ENCODE peak calls at places on chromosomes 7 and 10, in ten cellular contexts. One of them, this sample, is unnamed.

GRCh38 chr7:46682841-46683624 is 762.0 kb upstream of the IGFBP3 start:
- DNase-seq in AG04449: no peak
- DNase-seq in uterus: no peak
- DNase-seq in germinal center: no peak
- DNase-seq in effector CD4-positive, alpha-beta T cell: no peak
- DNase-seq in Caco-2: no peak
- DNase-seq in activated effector memory CD4-positive, alpha-beta T cell treated with Interleukin-2 at 50 U/mL for 16 hours: no peak
- DNase-seq in bronchial epithelial cell: peak; percentile 46
- DNase-seq in fibroblast of the conjunctiva: no peak
- DNase-seq in MCF 10A: peak; percentile 63
- DNase-seq in this sample: no peak

GRCh38 chr10:86960003-86960862 is 1.8 kb downstream of the SNCG start:
- DNase-seq in AG04449: no peak
- DNase-seq in uterus: peak; percentile 54
- DNase-seq in germinal center: peak; percentile 56
- DNase-seq in effector CD4-positive, alpha-beta T cell: no peak
- DNase-seq in Caco-2: peak; percentile 47
- DNase-seq in activated effector memory CD4-positive, alpha-beta T cell treated with Interleukin-2 at 50 U/mL for 16 hours: no peak
- DNase-seq in bronchial epithelial cell: peak; percentile 61
- DNase-seq in fibroblast of the conjunctiva: peak; percentile 68
- DNase-seq in MCF 10A: peak; percentile 80
- DNase-seq in this sample: peak; percentile 88

GRCh38 chr10:113665806-113666354 is 2.0 kb upstream of the NRAP start:
- DNase-seq in AG04449: peak; percentile 70
- DNase-seq in uterus: no peak
- DNase-seq in germinal center: no peak
- DNase-seq in effector CD4-positive, alpha-beta T cell: no peak
- DNase-seq in Caco-2: peak; percentile 41
- DNase-seq in activated effector memory CD4-positive, alpha-beta T cell treated with Interleukin-2 at 50 U/mL for 16 hours: no peak
- DNase-seq in bronchial epithelial cell: peak; percentile 76
- DNase-seq in fibroblast of the conjunctiva: peak; percentile 37
- DNase-seq in MCF 10A: peak; percentile 57
- DNase-seq in this sample: peak; percentile 29

GRCh38 chr10:22338260-22338894 is 6.9 kb upstream of the SPAG6 start:
- DNase-seq in AG04449: no peak
- DNase-seq in uterus: no peak
- DNase-seq in germinal center: no peak
- DNase-seq in effector CD4-positive, alpha-beta T cell: no peak
- DNase-seq in Caco-2: no peak
- DNase-seq in activated effector memory CD4-positive, alpha-beta T cell treated with Interleukin-2 at 50 U/mL for 16 hours: no peak
- DNase-seq in bronchial epithelial cell: no peak
- DNase-seq in fibroblast of the conjunctiva: no peak
- DNase-seq in MCF 10A: no peak
- DNase-seq in this sample: no peak

GRCh38 chr7:27167916-27168264 is 2.6 kb upstream of the HOXA9 start:
- DNase-seq in AG04449: no peak
- DNase-seq in uterus: peak; percentile 13
- DNase-seq in germinal center: no peak
- DNase-seq in effector CD4-positive, alpha-beta T cell: no peak
- DNase-seq in Caco-2: no peak
- DNase-seq in activated effector memory CD4-positive, alpha-beta T cell treated with Interleukin-2 at 50 U/mL for 16 hours: no peak
- DNase-seq in bronchial epithelial cell: no peak
- DNase-seq in fibroblast of the conjunctiva: no peak
- DNase-seq in MCF 10A: no peak
- DNase-seq in this sample: no peak

GRCh38 chr7:24035653-24036414 is 248.2 kb upstream of the NPY start:
- DNase-seq in AG04449: no peak
- DNase-seq in uterus: no peak
- DNase-seq in germinal center: no peak
- DNase-seq in effector CD4-positive, alpha-beta T cell: no peak
- DNase-seq in Caco-2: no peak
- DNase-seq in activated effector memory CD4-positive, alpha-beta T cell treated with Interleukin-2 at 50 U/mL for 16 hours: no peak
- DNase-seq in bronchial epithelial cell: no peak
- DNase-seq in fibroblast of the conjunctiva: no peak
- DNase-seq in MCF 10A: no peak
- DNase-seq in this sample: no peak

GRCh38 chr10:119818889-119819270 is 53.8 kb downstream of the MCMBP start:
- DNase-seq in AG04449: no peak
- DNase-seq in uterus: no peak
- DNase-seq in germinal center: no peak
- DNase-seq in effector CD4-positive, alpha-beta T cell: no peak
- DNase-seq in Caco-2: no peak
- DNase-seq in activated effector memory CD4-positive, alpha-beta T cell treated with Interleukin-2 at 50 U/mL for 16 hours: no peak
- DNase-seq in bronchial epithelial cell: no peak
- DNase-seq in fibroblast of the conjunctiva: no peak
- DNase-seq in MCF 10A: no peak
- DNase-seq in this sample: no peak

GRCh38 chr7:84939888-84940287 is 247.0 kb downstream of the SEMA3D start:
- DNase-seq in AG04449: no peak
- DNase-seq in uterus: no peak
- DNase-seq in germinal center: no peak
- DNase-seq in effector CD4-positive, alpha-beta T cell: no peak
- DNase-seq in Caco-2: no peak
- DNase-seq in activated effector memory CD4-positive, alpha-beta T cell treated with Interleukin-2 at 50 U/mL for 16 hours: no peak
- DNase-seq in bronchial epithelial cell: no peak
- DNase-seq in fibroblast of the conjunctiva: no peak
- DNase-seq in MCF 10A: no peak
- DNase-seq in this sample: no peak

GRCh38 chr7:94374231-94374630 is 20.5 kb upstream of the COL1A2 start:
- DNase-seq in AG04449: no peak
- DNase-seq in uterus: peak; percentile 86
- DNase-seq in germinal center: no peak
- DNase-seq in effector CD4-positive, alpha-beta T cell: no peak
- DNase-seq in Caco-2: no peak
- DNase-seq in activated effector memory CD4-positive, alpha-beta T cell treated with Interleukin-2 at 50 U/mL for 16 hours: no peak
- DNase-seq in bronchial epithelial cell: peak; percentile 21
- DNase-seq in fibroblast of the conjunctiva: peak; percentile 93
- DNase-seq in MCF 10A: peak; percentile 68
- DNase-seq in this sample: no peak

GRCh38 chr7:130429019-130429418 is 11.8 kb downstream of the CEP41 start:
- DNase-seq in AG04449: no peak
- DNase-seq in uterus: no peak
- DNase-seq in germinal center: no peak
- DNase-seq in effector CD4-positive, alpha-beta T cell: no peak
- DNase-seq in Caco-2: no peak
- DNase-seq in activated effector memory CD4-positive, alpha-beta T cell treated with Interleukin-2 at 50 U/mL for 16 hours: no peak
- DNase-seq in bronchial epithelial cell: no peak
- DNase-seq in fibroblast of the conjunctiva: no peak
- DNase-seq in MCF 10A: no peak
- DNase-seq in this sample: no peak

GRCh38 chr10:120782336-120782735 is 68.8 kb upstream of the WDR11 start:
- DNase-seq in AG04449: no peak
- DNase-seq in uterus: no peak
- DNase-seq in germinal center: no peak
- DNase-seq in effector CD4-positive, alpha-beta T cell: no peak
- DNase-seq in Caco-2: no peak
- DNase-seq in activated effector memory CD4-positive, alpha-beta T cell treated with Interleukin-2 at 50 U/mL for 16 hours: no peak
- DNase-seq in bronchial epithelial cell: peak; percentile 3
- DNase-seq in fibroblast of the conjunctiva: no peak
- DNase-seq in MCF 10A: no peak
- DNase-seq in this sample: no peak

GRCh38 chr10:25113231-25114035 is 61.4 kb upstream of the GPR158 start:
- DNase-seq in AG04449: no peak
- DNase-seq in uterus: peak; percentile 46
- DNase-seq in germinal center: peak; percentile 20
- DNase-seq in effector CD4-positive, alpha-beta T cell: no peak
- DNase-seq in Caco-2: peak; percentile 90
- DNase-seq in activated effector memory CD4-positive, alpha-beta T cell treated with Interleukin-2 at 50 U/mL for 16 hours: no peak
- DNase-seq in bronchial epithelial cell: peak; percentile 57
- DNase-seq in fibroblast of the conjunctiva: peak; percentile 39
- DNase-seq in MCF 10A: peak; percentile 84
- DNase-seq in this sample: peak; percentile 84

GRCh38 chr10:4721994-4722753 is 103.8 kb upstream of the AKR1E2 start:
- DNase-seq in AG04449: peak; percentile 17
- DNase-seq in uterus: no peak
- DNase-seq in germinal center: no peak
- DNase-seq in effector CD4-positive, alpha-beta T cell: no peak
- DNase-seq in Caco-2: no peak
- DNase-seq in activated effector memory CD4-positive, alpha-beta T cell treated with Interleukin-2 at 50 U/mL for 16 hours: no peak
- DNase-seq in bronchial epithelial cell: peak; percentile 92
- DNase-seq in fibroblast of the conjunctiva: peak; percentile 94
- DNase-seq in MCF 10A: peak; percentile 22
- DNase-seq in this sample: no peak

GRCh38 chr7:39504963-39505362 is 61.2 kb upstream of the YAE1 start:
- DNase-seq in AG04449: peak; percentile 7
- DNase-seq in uterus: no peak
- DNase-seq in germinal center: no peak
- DNase-seq in effector CD4-positive, alpha-beta T cell: no peak
- DNase-seq in Caco-2: no peak
- DNase-seq in activated effector memory CD4-positive, alpha-beta T cell treated with Interleukin-2 at 50 U/mL for 16 hours: no peak
- DNase-seq in bronchial epithelial cell: peak; percentile 58
- DNase-seq in fibroblast of the conjunctiva: peak; percentile 51
- DNase-seq in MCF 10A: peak; percentile 79
- DNase-seq in this sample: no peak

GRCh38 chr7:129784783-129785456 is 167.8 kb downstream of the UBE2H start:
- DNase-seq in AG04449: no peak
- DNase-seq in uterus: no peak
- DNase-seq in germinal center: no peak
- DNase-seq in effector CD4-positive, alpha-beta T cell: no peak
- DNase-seq in Caco-2: no peak
- DNase-seq in activated effector memory CD4-positive, alpha-beta T cell treated with Interleukin-2 at 50 U/mL for 16 hours: no peak
- DNase-seq in bronchial epithelial cell: no peak
- DNase-seq in fibroblast of the conjunctiva: no peak
- DNase-seq in MCF 10A: no peak
- DNase-seq in this sample: peak; percentile 71

GRCh38 chr10:100737359-100738054 is 7.9 kb upstream of the PAX2 start:
- DNase-seq in AG04449: no peak
- DNase-seq in uterus: no peak
- DNase-seq in germinal center: no peak
- DNase-seq in effector CD4-positive, alpha-beta T cell: no peak
- DNase-seq in Caco-2: no peak
- DNase-seq in activated effector memory CD4-positive, alpha-beta T cell treated with Interleukin-2 at 50 U/mL for 16 hours: no peak
- DNase-seq in bronchial epithelial cell: no peak
- DNase-seq in fibroblast of the conjunctiva: no peak
- DNase-seq in MCF 10A: no peak
- DNase-seq in this sample: no peak

GRCh38 chr7:115449689-115450088 is 527.8 kb downstream of the MDFIC start:
- DNase-seq in AG04449: no peak
- DNase-seq in uterus: no peak
- DNase-seq in germinal center: no peak
- DNase-seq in effector CD4-positive, alpha-beta T cell: no peak
- DNase-seq in Caco-2: no peak
- DNase-seq in activated effector memory CD4-positive, alpha-beta T cell treated with Interleukin-2 at 50 U/mL for 16 hours: no peak
- DNase-seq in bronchial epithelial cell: no peak
- DNase-seq in fibroblast of the conjunctiva: no peak
- DNase-seq in MCF 10A: no peak
- DNase-seq in this sample: no peak

GRCh38 chr10:112461029-112461887 is 14.2 kb downstream of the VTI1A start:
- DNase-seq in AG04449: peak; percentile 46
- DNase-seq in uterus: no peak
- DNase-seq in germinal center: no peak
- DNase-seq in effector CD4-positive, alpha-beta T cell: no peak
- DNase-seq in Caco-2: peak; percentile 71
- DNase-seq in activated effector memory CD4-positive, alpha-beta T cell treated with Interleukin-2 at 50 U/mL for 16 hours: no peak
- DNase-seq in bronchial epithelial cell: peak; percentile 73
- DNase-seq in fibroblast of the conjunctiva: peak; percentile 57
- DNase-seq in MCF 10A: peak; percentile 63
- DNase-seq in this sample: no peak

GRCh38 chr7:148110097-148110868 is 480.3 kb upstream of the C7orf33 start:
- DNase-seq in AG04449: no peak
- DNase-seq in uterus: no peak
- DNase-seq in germinal center: no peak
- DNase-seq in effector CD4-positive, alpha-beta T cell: no peak
- DNase-seq in Caco-2: peak; percentile 61
- DNase-seq in activated effector memory CD4-positive, alpha-beta T cell treated with Interleukin-2 at 50 U/mL for 16 hours: no peak
- DNase-seq in bronchial epithelial cell: no peak
- DNase-seq in fibroblast of the conjunctiva: no peak
- DNase-seq in MCF 10A: peak; percentile 17
- DNase-seq in this sample: no peak

GRCh38 chr10:91287276-91287675 is 66.8 kb downstream of the PCGF5 start:
- DNase-seq in AG04449: no peak
- DNase-seq in uterus: no peak
- DNase-seq in germinal center: no peak
- DNase-seq in effector CD4-positive, alpha-beta T cell: no peak
- DNase-seq in Caco-2: no peak
- DNase-seq in activated effector memory CD4-positive, alpha-beta T cell treated with Interleukin-2 at 50 U/mL for 16 hours: no peak
- DNase-seq in bronchial epithelial cell: peak; percentile 18
- DNase-seq in fibroblast of the conjunctiva: no peak
- DNase-seq in MCF 10A: peak; percentile 18
- DNase-seq in this sample: no peak

GRCh38 chr10:104021246-104021645 is 54.3 kb downstream of the SLK start:
- DNase-seq in AG04449: no peak
- DNase-seq in uterus: no peak
- DNase-seq in germinal center: no peak
- DNase-seq in effector CD4-positive, alpha-beta T cell: no peak
- DNase-seq in Caco-2: no peak
- DNase-seq in activated effector memory CD4-positive, alpha-beta T cell treated with Interleukin-2 at 50 U/mL for 16 hours: no peak
- DNase-seq in bronchial epithelial cell: no peak
- DNase-seq in fibroblast of the conjunctiva: no peak
- DNase-seq in MCF 10A: no peak
- DNase-seq in this sample: no peak

GRCh38 chr10:17527530-17528146 is 73.2 kb upstream of the ST8SIA6 start:
- DNase-seq in AG04449: no peak
- DNase-seq in uterus: no peak
- DNase-seq in germinal center: no peak
- DNase-seq in effector CD4-positive, alpha-beta T cell: no peak
- DNase-seq in Caco-2: no peak
- DNase-seq in activated effector memory CD4-positive, alpha-beta T cell treated with Interleukin-2 at 50 U/mL for 16 hours: no peak
- DNase-seq in bronchial epithelial cell: peak; percentile 93
- DNase-seq in fibroblast of the conjunctiva: peak; percentile 82
- DNase-seq in MCF 10A: peak; percentile 86
- DNase-seq in this sample: no peak

GRCh38 chr7:150378115-150378852 is 846 bp upstream of the ZNF775 start:
- DNase-seq in AG04449: no peak
- DNase-seq in uterus: peak; percentile 56
- DNase-seq in germinal center: peak; percentile 49
- DNase-seq in effector CD4-positive, alpha-beta T cell: peak; percentile 34
- DNase-seq in Caco-2: peak; percentile 84
- DNase-seq in activated effector memory CD4-positive, alpha-beta T cell treated with Interleukin-2 at 50 U/mL for 16 hours: peak; percentile 11
- DNase-seq in bronchial epithelial cell: peak; percentile 50
- DNase-seq in fibroblast of the conjunctiva: no peak
- DNase-seq in MCF 10A: peak; percentile 74
- DNase-seq in this sample: peak; percentile 63

GRCh38 chr10:79264942-79265341 is 82.3 kb upstream of the PPIF start:
- DNase-seq in AG04449: no peak
- DNase-seq in uterus: no peak
- DNase-seq in germinal center: no peak
- DNase-seq in effector CD4-positive, alpha-beta T cell: no peak
- DNase-seq in Caco-2: peak; percentile 26
- DNase-seq in activated effector memory CD4-positive, alpha-beta T cell treated with Interleukin-2 at 50 U/mL for 16 hours: no peak
- DNase-seq in bronchial epithelial cell: peak; percentile 94
- DNase-seq in fibroblast of the conjunctiva: no peak
- DNase-seq in MCF 10A: peak; percentile 54
- DNase-seq in this sample: no peak

GRCh38 chr10:16915308-16915707 is 98.1 kb upstream of the RSU1 start:
- DNase-seq in AG04449: no peak
- DNase-seq in uterus: no peak
- DNase-seq in germinal center: no peak
- DNase-seq in effector CD4-positive, alpha-beta T cell: no peak
- DNase-seq in Caco-2: no peak
- DNase-seq in activated effector memory CD4-positive, alpha-beta T cell treated with Interleukin-2 at 50 U/mL for 16 hours: no peak
- DNase-seq in bronchial epithelial cell: no peak
- DNase-seq in fibroblast of the conjunctiva: no peak
- DNase-seq in MCF 10A: no peak
- DNase-seq in this sample: peak; percentile 49

GRCh38 chr7:157613575-157614322 is 276.9 kb downstream of the DNAJB6 start:
- DNase-seq in AG04449: no peak
- DNase-seq in uterus: no peak
- DNase-seq in germinal center: no peak
- DNase-seq in effector CD4-positive, alpha-beta T cell: no peak
- DNase-seq in Caco-2: peak; percentile 18
- DNase-seq in activated effector memory CD4-positive, alpha-beta T cell treated with Interleukin-2 at 50 U/mL for 16 hours: no peak
- DNase-seq in bronchial epithelial cell: no peak
- DNase-seq in fibroblast of the conjunctiva: no peak
- DNase-seq in MCF 10A: no peak
- DNase-seq in this sample: no peak

GRCh38 chr7:125648543-125648942 is 718.9 kb upstream of the POT1 start:
- DNase-seq in AG04449: no peak
- DNase-seq in uterus: no peak
- DNase-seq in germinal center: no peak
- DNase-seq in effector CD4-positive, alpha-beta T cell: no peak
- DNase-seq in Caco-2: no peak
- DNase-seq in activated effector memory CD4-positive, alpha-beta T cell treated with Interleukin-2 at 50 U/mL for 16 hours: no peak
- DNase-seq in bronchial epithelial cell: peak; percentile 18
- DNase-seq in fibroblast of the conjunctiva: no peak
- DNase-seq in MCF 10A: no peak
- DNase-seq in this sample: no peak

This sample was measured in Karpas-422.